ENCODE peak calls at places on chromosomes 5 and 9, in six cellular contexts. F is HCT116, N is spleen, L is testis, K is transverse colon, G is lower lobe of right lung. U is an unnamed sample. For H3K4me1, the result is how much of the 10 kb centered on the place peaks cover.

GRCh38 chr5:140114341-140115185 is 654 bp downstream of the PURA start:
- DNase-seq in F (no peak), N (peak), L (peak), K (peak), G (peak), U (peak)

GRCh38 chr9:20043461-20043860 is 254.6 kb upstream of the SLC24A2 start:
- DNase-seq in F (no peak), N (no peak), L (no peak), K (no peak), G (no peak), U (no peak)

GRCh38 chr5:115543365-115543700 is 1.2 kb downstream of the FEM1C start:
- DNase-seq in F (no peak), N (peak), L (no peak), K (peak), G (no peak), U (no peak)

GRCh38 chr5:104241051-104241450 is 678.5 kb upstream of the NUDT12 start:
- DNase-seq in F (no peak), N (no peak), L (no peak), K (no peak), G (no peak), U (no peak)

GRCh38 chr9:138053996-138054752 is 176.6 kb downstream of the CACNA1B start:
- DNase-seq in F (no peak), N (peak), L (peak), K (no peak), G (peak), U (peak)

GRCh38 chr5:168291961-168292782 is 727 bp downstream of the WWC1 start:
- DNase-seq in F (no peak), N (peak), L (peak), K (peak), G (no peak), U (no peak)

GRCh38 chr9:14170973-14171596 is 142.9 kb downstream of the NFIB start:
- DNase-seq in F (no peak), N (no peak), L (no peak), K (no peak), G (no peak), U (no peak)

GRCh38 chr5:123422433-123423277 is 548 bp downstream of the CEP120 start:
- DNase-seq in F (no peak), N (no peak), L (peak), K (no peak), G (no peak), U (no peak)

GRCh38 chr5:60023255-60023654 is 129.7 kb upstream of the PDE4D start:
- DNase-seq in F (no peak), N (no peak), L (no peak), K (no peak), G (no peak), U (no peak)

GRCh38 chr9:110835404-110835803 is 166.8 kb downstream of the MUSK start:
- DNase-seq in F (peak), N (no peak), L (no peak), K (no peak), G (no peak), U (no peak)

GRCh38 chr9:36154213-36154952 is 14.8 kb upstream of the CCIN start:
- DNase-seq in F (no peak), N (no peak), L (peak), K (no peak), G (peak), U (no peak)

GRCh38 chr9:136597965-136598364 is 52.1 kb upstream of the NOTCH1 start:
- DNase-seq in F (no peak), N (no peak), L (no peak), K (no peak), G (no peak), U (no peak)

GRCh38 chr9:11962327-11962726 is 730.9 kb upstream of the TYRP1 start:
- DNase-seq in F (no peak), N (no peak), L (no peak), K (no peak), G (no peak), U (no peak)

GRCh38 chr5:154543380-154543779 is 65.4 kb upstream of the HAND1 start:
- DNase-seq in F (no peak), N (no peak), L (peak), K (no peak), G (no peak), U (no peak)

GRCh38 chr9:89496645-89497044 is 1.3 kb downstream of the SEMA4D start:
- DNase-seq in F (no peak), N (peak), L (peak), K (peak), G (no peak), U (no peak)

GRCh38 chr9:89500008-89500407 is 2.1 kb upstream of the SEMA4D start:
- DNase-seq in F (no peak), N (no peak), L (no peak), K (no peak), G (no peak), U (no peak)

GRCh38 chr9:89497978-89498844 is at the start of gene SEMA4D:
- DNase-seq in F (peak), N (peak), L (peak), K (peak), G (peak), U (no peak)

GRCh38 chr9:89497181-89497963 is 541 bp downstream of the SEMA4D start:
- DNase-seq in F (no peak), N (peak), L (no peak), K (peak), G (peak), U (no peak)

GRCh38 chr9:89498845-89499480 is 1.1 kb upstream of the SEMA4D start:
- DNase-seq in F (no peak), N (peak), L (no peak), K (peak), G (no peak), U (no peak)
- H3K4me1 ChIP-seq in F (under half), N (half or more), L (under half), K (under half), G (under half), U (under half)

GRCh38 chr9:88476491-88477271 is 58.3 kb upstream of the NXNL2 start:
- DNase-seq in F (no peak), N (no peak), L (no peak), K (no peak), G (no peak), U (no peak)
- H3K27ac ChIP-seq in F (no peak), N (no peak), L (no peak), K (no peak), G (no peak), U (peak)

DNA sequence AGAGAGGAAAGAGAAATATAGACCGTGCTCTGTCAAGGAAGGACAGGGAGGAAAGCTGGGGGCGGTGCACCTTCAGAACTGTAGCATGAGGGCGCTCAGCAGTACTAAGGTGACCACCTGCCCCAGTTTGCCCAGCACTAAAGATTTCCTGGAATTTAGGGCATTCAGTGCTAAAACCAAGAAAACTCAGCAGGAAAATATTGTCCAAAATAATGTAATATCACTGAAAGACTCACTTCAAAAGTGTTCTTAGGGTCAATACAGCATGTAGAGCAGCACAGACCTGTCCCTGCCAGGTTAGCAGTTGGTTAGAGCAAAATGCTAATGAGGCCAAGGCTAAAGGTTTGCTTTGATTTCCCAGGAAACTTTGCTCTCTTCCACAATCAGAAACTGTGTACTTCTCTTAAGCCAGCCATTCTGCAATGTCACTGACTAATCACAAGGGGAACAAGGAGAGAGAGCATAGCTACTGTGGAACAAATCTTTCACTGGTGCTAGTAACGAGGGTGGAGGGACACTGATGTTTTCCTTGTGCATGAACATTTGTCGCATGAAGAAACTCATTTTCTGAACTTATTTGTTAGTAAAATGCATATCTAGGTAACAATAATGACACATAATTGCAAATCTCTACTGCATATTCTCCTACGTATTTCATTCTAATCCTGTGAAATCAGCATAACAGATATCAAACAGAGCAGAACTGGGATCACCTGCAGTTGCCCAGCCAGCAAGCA is 53.0 kb upstream of the GRAMD2B start:
- DNase-seq in F (no peak), N (no peak), L (no peak), K (no peak), G (no peak), U (no peak)
- TF ChIP-seq CTCF in F (no peak), N (no peak), L (no peak), K (peak), G (no peak), U (no peak)

DNA sequence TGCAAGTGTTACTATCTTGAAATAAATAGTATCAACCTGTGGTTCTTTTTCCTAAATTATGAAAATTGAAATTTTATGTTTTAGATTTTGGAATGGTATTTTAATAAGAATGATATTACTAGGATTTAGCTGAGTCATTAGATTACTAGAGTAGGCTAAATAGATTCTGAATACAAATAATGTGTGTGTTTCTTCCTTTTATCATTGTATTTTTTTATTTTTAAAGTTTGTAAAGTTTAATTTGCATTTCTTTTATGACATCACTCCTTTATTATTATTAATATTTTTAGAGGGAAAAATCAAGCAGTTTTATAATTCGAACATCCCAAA is 8.0 kb upstream of the FAM120AOS start:
- DNase-seq in F (no peak), N (no peak), L (no peak), K (no peak), G (no peak), U (no peak)
- H3K4me1 ChIP-seq in F (under half), N (half or more), L (under half), K (half or more), G (half or more), U (half or more)

DNA sequence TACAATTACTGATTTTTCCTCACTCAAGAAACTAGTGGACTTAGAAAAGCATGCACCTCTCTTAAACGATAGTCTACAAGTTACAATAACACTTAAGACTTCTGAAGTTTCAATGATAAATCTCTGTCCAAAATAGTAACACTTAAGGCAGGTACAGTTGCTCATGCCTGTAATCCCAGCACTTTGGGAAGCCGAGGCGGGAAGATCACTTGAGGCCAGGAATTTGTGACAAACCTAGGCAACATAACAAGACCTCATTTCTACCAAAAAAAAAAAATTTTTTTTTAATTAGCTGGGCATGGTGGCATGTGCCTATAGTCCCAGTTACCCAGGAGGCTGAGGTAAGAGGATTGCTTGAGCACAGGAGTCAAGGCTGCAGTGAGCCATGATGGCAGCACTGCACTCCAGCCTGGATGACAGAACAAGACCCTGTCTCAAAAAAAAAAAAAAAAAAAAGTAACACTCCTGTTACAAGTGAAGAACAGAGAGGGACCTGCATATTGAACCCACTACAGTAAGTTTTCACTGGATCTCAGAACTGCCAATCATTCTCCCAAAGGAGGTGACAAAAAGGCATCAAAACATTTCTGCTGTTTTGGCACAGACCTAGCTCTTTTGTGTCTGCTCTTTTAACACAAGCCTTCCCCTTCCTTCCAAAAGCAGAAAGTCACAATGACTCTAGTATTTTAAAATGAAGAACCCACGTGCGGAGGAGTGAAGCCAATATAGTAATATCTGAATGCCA is 3.5 kb downstream of the ABITRAM start:
- DNase-seq in F (no peak), N (no peak), L (no peak), K (no peak), G (no peak), U (no peak)
- H3K27ac ChIP-seq in F (no peak), N (no peak), L (no peak), K (no peak), G (no peak), U (no peak)

GRCh38 chr5:66807743-66808142 is 211.6 kb downstream of the MAST4 start:
- DNase-seq in F (peak), N (no peak), L (no peak), K (peak), G (no peak), U (no peak)
- TF ChIP-seq CTCF in F (peak), N (no peak), L (peak), K (peak), G (peak), U (peak)

U was measured in RWPE2.